ENCODE peak calls at places on chromosome 22, in seven cellular contexts. Z, X, T, J, B, N and L are unnamed samples.

GRCh38 chr22:47797546-47797945 is 1035.1 kb downstream of the TBC1D22A start:
- DNase-seq in Z (no peak), X (no peak), T (no peak), J (no peak), B (no peak), N (no peak), L (no peak)

GRCh38 chr22:28855355-28856094 is 27.8 kb upstream of the ZNRF3 start:
- DNase-seq in Z (peak; percentile 20), X (peak; percentile 64), T (peak; percentile 29), J (peak; percentile 73), B (peak; percentile 44), N (peak; percentile 85), L (peak; percentile 6)

GRCh38 chr22:19149047-19149883 is 827 bp downstream of the GSC2 start:
- DNase-seq in Z (no peak), X (no peak), T (peak; percentile 13), J (peak; percentile 34), B (no peak), N (peak; percentile 35), L (no peak)

GRCh38 chr22:33832558-33833151 is 87.6 kb downstream of the LARGE1 start:
- DNase-seq in Z (no peak), X (no peak), T (no peak), J (no peak), B (no peak), N (no peak), L (no peak)

GRCh38 chr22:39627208-39627607 is 56.7 kb downstream of the CACNA1I start:
- DNase-seq in Z (no peak), X (no peak), T (no peak), J (no peak), B (no peak), N (no peak), L (no peak)

GRCh38 chr22:18000441-18001039 is 23.8 kb downstream of the MICAL3 start:
- DNase-seq in Z (no peak), X (no peak), T (no peak), J (peak; percentile 30), B (no peak), N (peak; percentile 46), L (no peak)

GRCh38 chr22:24954856-24955255 is 2.3 kb downstream of the KIAA1671 start:
- DNase-seq in Z (no peak), X (no peak), T (no peak), J (no peak), B (no peak), N (no peak), L (no peak)

GRCh38 chr22:44931077-44931540 is 78.7 kb downstream of the PHF21B start:
- DNase-seq in Z (no peak), X (no peak), T (no peak), J (no peak), B (no peak), N (peak; percentile 32), L (peak; percentile 60)

GRCh38 chr22:44891791-44892190 is 118.0 kb downstream of the PHF21B start:
- DNase-seq in Z (no peak), X (no peak), T (no peak), J (no peak), B (no peak), N (no peak), L (no peak)

GRCh38 chr22:50316114-50317065 is 8.9 kb upstream of the PLXNB2 start:
- DNase-seq in Z (no peak), X (no peak), T (no peak), J (no peak), B (no peak), N (no peak), L (no peak)

GRCh38 chr22:20550851-20551744 is 43.7 kb downstream of the MED15 start:
- DNase-seq in Z (no peak), X (no peak), T (peak; percentile 44), J (no peak), B (no peak), N (peak; percentile 82), L (peak; percentile 41)

GRCh38 chr22:20438678-20439492 is 1.3 kb upstream of the SCARF2 start:
- DNase-seq in Z (no peak), X (no peak), T (no peak), J (peak; percentile 32), B (no peak), N (peak; percentile 67), L (no peak)

GRCh38 chr22:35480627-35481565 is 59.7 kb upstream of the RASD2 start:
- DNase-seq in Z (no peak), X (peak; percentile 45), T (no peak), J (no peak), B (no peak), N (no peak), L (no peak)

GRCh38 chr22:30763815-30764686 is 69.4 kb downstream of the OSBP2 start:
- DNase-seq in Z (peak; percentile 55), X (peak; percentile 61), T (peak; percentile 7), J (peak; percentile 76), B (peak; percentile 42), N (peak; percentile 84), L (peak; percentile 13)

GRCh38 chr22:46813816-46814597 is 51.6 kb downstream of the TBC1D22A start:
- DNase-seq in Z (no peak), X (no peak), T (no peak), J (peak; percentile 14), B (no peak), N (peak; percentile 46), L (no peak)

GRCh38 chr22:50699754-50700386 is 27.2 kb downstream of the SHANK3 start:
- DNase-seq in Z (no peak), X (no peak), T (no peak), J (peak; percentile 24), B (no peak), N (no peak), L (no peak)